ENCODE peak calls at places on chromosomes 6 and 20, in four cellular contexts. V is psoas muscle, D is heart right ventricle, T is progenitor cell of endocrine pancreas. W is an unnamed sample.
A peak's percentile ranks its signal among the peaks of the same experiment; 100 is the strongest.

GRCh38 chr6:24766685-24767462 is 7.9 kb upstream of the GMNN start:
- DNase-seq in V (no peak), D (no peak), T (no peak), W (no peak)

GRCh38 chr6:7411328-7411727 is 21.7 kb downstream of the RIOK1 start:
- DNase-seq in D (no peak), T (no peak), V (no peak), W (no peak)

GRCh38 chr6:15362274-15363160 is 116.6 kb downstream of the JARID2 start:
- DNase-seq in T (no peak), D (no peak), V (no peak), W (no peak)

GRCh38 chr6:71478834-71479541 is 190.4 kb downstream of the OGFRL1 start:
- DNase-seq in T (no peak), V (no peak), D (no peak), W (no peak)

GRCh38 chr20:14259691-14260090 is 77.7 kb downstream of the FLRT3 start:
- DNase-seq in T (no peak), D (no peak), V (no peak), W (no peak)

GRCh38 chr20:9172908-9173307 is 104.0 kb downstream of the PLCB4 start:
- DNase-seq in V (no peak), D (no peak), T (no peak), W (no peak)

GRCh38 chr20:61024390-61024789 is 227.7 kb upstream of the CDH4 start:
- DNase-seq in T (no peak), V (no peak), D (no peak), W (no peak)

GRCh38 chr20:43187476-43188233 is 2.1 kb downstream of the PTPRT start:
- DNase-seq in D (peak; percentile 74), T (peak; percentile 86), V (peak; percentile 74), W (peak; percentile 87)

GRCh38 chr6:101230866-101231265 is 162.6 kb upstream of the GRIK2 start:
- DNase-seq in V (no peak), T (no peak), D (no peak), W (no peak)

GRCh38 chr20:3934628-3935027 is 45.4 kb downstream of the PANK2 start:
- DNase-seq in T (no peak), D (no peak), V (no peak), W (no peak)

GRCh38 chr6:14025160-14025559 is 92.4 kb upstream of the CD83 start:
- DNase-seq in T (no peak), D (no peak), V (no peak), W (no peak)

GRCh38 chr20:2796011-2796660 is 4.3 kb downstream of the CPXM1 start:
- DNase-seq in V (no peak), T (no peak), D (no peak), W (no peak)

GRCh38 chr20:4160761-4161305 is 145.5 kb upstream of the RNF24 start:
- DNase-seq in V (no peak), T (no peak), D (peak; percentile 31), W (peak; percentile 63)

GRCh38 chr6:41667195-41667594 is 28.9 kb downstream of the MDFI start:
- DNase-seq in D (no peak), V (no peak), T (no peak), W (no peak)

GRCh38 chr6:27617046-27617687 is 144.3 kb upstream of the ZNF184 start:
- DNase-seq in D (no peak), T (no peak), V (no peak), W (no peak)

GRCh38 chr6:170049641-170050491 is 241.0 kb downstream of the DLL1 start:
- DNase-seq in V (peak; percentile 94), D (peak; percentile 85), T (no peak), W (peak; percentile 11)

GRCh38 chr6:12311106-12311505 is 20.9 kb downstream of the EDN1 start:
- DNase-seq in V (no peak), D (no peak), T (no peak), W (no peak)

GRCh38 chr6:25414755-25415154 is 135.6 kb downstream of the CARMIL1 start:
- DNase-seq in T (no peak), D (no peak), V (no peak), W (no peak)

GRCh38 chr6:93282521-93283031 is 136.8 kb downstream of the EPHA7 start:
- DNase-seq in V (peak; percentile 34), T (no peak), D (peak; percentile 4), W (no peak)

GRCh38 chr6:13559968-13560650 is 14.3 kb upstream of the SIRT5 start:
- DNase-seq in D (no peak), T (no peak), V (no peak), W (no peak)

GRCh38 chr20:63979549-63980316 is at the start of gene SAMD10:
- DNase-seq in T (peak; percentile 60), V (peak; percentile 69), D (peak; percentile 45), W (peak; percentile 62)
- TF ChIP-seq CTCF in T (peak; percentile 45), V (no peak), D (no peak), W (peak; percentile 12)

DNA sequence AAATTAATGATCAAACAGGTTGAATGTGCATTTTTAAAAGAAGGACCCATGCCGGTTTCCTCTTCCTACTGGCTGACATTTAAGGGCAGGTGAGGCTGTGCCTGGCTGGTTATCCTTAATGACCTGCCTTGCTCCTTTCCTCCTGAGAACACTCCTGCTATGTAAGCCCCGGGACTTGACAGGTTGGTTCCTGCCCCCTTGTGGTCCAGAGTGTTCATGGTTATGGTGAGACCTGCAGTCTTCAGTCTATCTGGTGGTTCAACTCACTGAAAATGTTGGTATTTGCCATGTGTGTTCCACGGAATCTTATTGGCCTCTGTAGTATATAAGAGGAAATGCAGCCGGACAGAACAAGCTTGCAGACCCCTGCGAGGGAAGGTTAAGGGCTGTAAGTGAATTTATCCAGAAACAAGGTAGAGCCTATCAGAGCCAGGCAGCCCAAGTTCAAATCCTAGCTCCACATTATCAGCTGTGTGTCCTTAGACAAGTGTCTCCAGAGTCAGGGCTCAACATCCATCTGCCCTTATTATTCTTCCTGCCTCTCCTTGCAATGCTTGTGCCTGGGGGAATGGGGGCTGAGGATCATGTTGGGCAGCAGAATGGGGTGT is 5.2 kb upstream of the BPIFA3 start:
- DNase-seq in V (no peak), T (peak; percentile 58), D (no peak), W (peak; percentile 59)
- TF ChIP-seq CTCF in V (no peak), T (peak; percentile 81), D (no peak), W (peak; percentile 71)

GRCh38 chr6:158808442-158808833 is 10.7 kb downstream of the EZR start:
- DNase-seq in V (no peak), D (no peak), T (no peak), W (no peak)
- TF ChIP-seq CTCF in V (no peak), D (no peak), T (no peak), W (no peak)

GRCh38 chr6:144548525-144548924 is 263.4 kb downstream of the UTRN start:
- DNase-seq in V (no peak), T (no peak), D (no peak), W (no peak)
- TF ChIP-seq CTCF in V (no peak), T (no peak), D (no peak), W (no peak)

GRCh38 chr6:4340544-4340943 is 205.2 kb upstream of the ECI2 start:
- DNase-seq in D (no peak), T (no peak), V (no peak), W (no peak)
- TF ChIP-seq CTCF in D (no peak), T (no peak), V (no peak), W (no peak)

DNA sequence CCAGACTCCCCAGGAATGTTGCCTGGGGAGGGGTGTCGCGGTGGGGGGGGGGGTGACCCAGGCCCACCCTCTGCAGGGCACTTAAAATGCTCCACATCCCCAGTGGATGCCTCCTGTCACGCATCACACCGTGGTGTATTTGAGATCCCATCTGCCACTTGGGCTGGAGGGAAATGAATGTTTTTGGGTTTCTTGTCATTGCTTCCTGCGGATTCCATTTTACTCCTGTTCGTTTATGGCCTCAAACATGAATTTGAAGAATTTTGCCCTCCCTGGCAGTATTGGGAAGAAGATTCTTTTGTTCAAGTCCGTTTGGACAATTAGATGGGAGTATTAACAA is 544 bp upstream of the KHDC1 start:
- DNase-seq in D (no peak), V (no peak), T (no peak), W (no peak)
- TF ChIP-seq CTCF in D (no peak), V (no peak), T (no peak), W (no peak)

W was measured in glutamatergic neuron.